ENCODE peak calls at places on chromosomes 3 and 15, in six cellular contexts. One of them, this sample, is unnamed.

GRCh38 chr15:66269326-66270090 is 16.0 kb upstream of the MEGF11 start:
- DNase-seq in lower leg skin: no peak
- DNase-seq in AG10803: peak; percentile 52
- DNase-seq in brain microvascular endothelial cell: peak; percentile 61
- DNase-seq in epithelial cell of proximal tubule: peak; percentile 51
- DNase-seq in psoas muscle: no peak
- DNase-seq in this sample: no peak

GRCh38 chr15:38093931-38094330 is 158.7 kb upstream of the SPRED1 start:
- DNase-seq in lower leg skin: no peak
- DNase-seq in AG10803: no peak
- DNase-seq in brain microvascular endothelial cell: no peak
- DNase-seq in epithelial cell of proximal tubule: no peak
- DNase-seq in psoas muscle: no peak
- DNase-seq in this sample: no peak

GRCh38 chr3:21893250-21893649 is 142.2 kb upstream of the ZNF385D start:
- DNase-seq in lower leg skin: no peak
- DNase-seq in AG10803: peak; percentile 47
- DNase-seq in brain microvascular endothelial cell: peak; percentile 36
- DNase-seq in epithelial cell of proximal tubule: no peak
- DNase-seq in psoas muscle: no peak
- DNase-seq in this sample: no peak

GRCh38 chr3:140050977-140051957 is 116.3 kb downstream of the CLSTN2 start:
- DNase-seq in lower leg skin: no peak
- DNase-seq in AG10803: no peak
- DNase-seq in brain microvascular endothelial cell: no peak
- DNase-seq in epithelial cell of proximal tubule: no peak
- DNase-seq in psoas muscle: no peak
- DNase-seq in this sample: no peak

GRCh38 chr15:83654379-83655236 is 685 bp downstream of the ADAMTSL3 start:
- DNase-seq in lower leg skin: no peak
- DNase-seq in AG10803: no peak
- DNase-seq in brain microvascular endothelial cell: no peak
- DNase-seq in epithelial cell of proximal tubule: no peak
- DNase-seq in psoas muscle: peak; percentile 72
- DNase-seq in this sample: no peak

GRCh38 chr15:25712961-25713355 is 150.2 kb downstream of the ATP10A start:
- DNase-seq in lower leg skin: no peak
- DNase-seq in AG10803: no peak
- DNase-seq in brain microvascular endothelial cell: no peak
- DNase-seq in epithelial cell of proximal tubule: no peak
- DNase-seq in psoas muscle: no peak
- DNase-seq in this sample: no peak

GRCh38 chr15:48442011-48442410 is 110.8 kb downstream of the DUT start:
- DNase-seq in lower leg skin: no peak
- DNase-seq in AG10803: no peak
- DNase-seq in brain microvascular endothelial cell: no peak
- DNase-seq in epithelial cell of proximal tubule: no peak
- DNase-seq in psoas muscle: no peak
- DNase-seq in this sample: no peak

GRCh38 chr15:52780172-52780980 is 9.8 kb downstream of the ONECUT1 start:
- DNase-seq in lower leg skin: no peak
- DNase-seq in AG10803: peak; percentile 40
- DNase-seq in brain microvascular endothelial cell: peak; percentile 52
- DNase-seq in epithelial cell of proximal tubule: no peak
- DNase-seq in psoas muscle: peak; percentile 76
- DNase-seq in this sample: peak; percentile 64

GRCh38 chr3:131386429-131386926 is 4.9 kb downstream of the NUDT16 start:
- DNase-seq in lower leg skin: peak; percentile 93
- DNase-seq in AG10803: peak; percentile 18
- DNase-seq in brain microvascular endothelial cell: no peak
- DNase-seq in epithelial cell of proximal tubule: no peak
- DNase-seq in psoas muscle: peak; percentile 77
- DNase-seq in this sample: no peak

GRCh38 chr3:122350814-122351418 is 25.9 kb downstream of the CSTA start:
- DNase-seq in lower leg skin: peak; percentile 31
- DNase-seq in AG10803: peak; percentile 30
- DNase-seq in brain microvascular endothelial cell: peak; percentile 71
- DNase-seq in epithelial cell of proximal tubule: no peak
- DNase-seq in psoas muscle: no peak
- DNase-seq in this sample: no peak

GRCh38 chr3:182214406-182214805 is 502.7 kb downstream of the SOX2 start:
- DNase-seq in lower leg skin: no peak
- DNase-seq in AG10803: no peak
- DNase-seq in brain microvascular endothelial cell: no peak
- DNase-seq in epithelial cell of proximal tubule: no peak
- DNase-seq in psoas muscle: no peak
- DNase-seq in this sample: no peak

GRCh38 chr3:15260531-15260930 is 54.5 kb downstream of the CAPN7 start:
- DNase-seq in lower leg skin: peak; percentile 77
- DNase-seq in AG10803: no peak
- DNase-seq in brain microvascular endothelial cell: no peak
- DNase-seq in epithelial cell of proximal tubule: no peak
- DNase-seq in psoas muscle: no peak
- DNase-seq in this sample: no peak

GRCh38 chr3:30548605-30549004 is 57.8 kb upstream of the TGFBR2 start:
- DNase-seq in lower leg skin: no peak
- DNase-seq in AG10803: no peak
- DNase-seq in brain microvascular endothelial cell: no peak
- DNase-seq in epithelial cell of proximal tubule: no peak
- DNase-seq in psoas muscle: no peak
- DNase-seq in this sample: no peak

GRCh38 chr3:62203152-62203551 is 170.2 kb downstream of the FEZF2 start:
- DNase-seq in lower leg skin: peak; percentile 68
- DNase-seq in AG10803: no peak
- DNase-seq in brain microvascular endothelial cell: no peak
- DNase-seq in epithelial cell of proximal tubule: no peak
- DNase-seq in psoas muscle: no peak
- DNase-seq in this sample: no peak

GRCh38 chr3:122730240-122730639 is 49.6 kb downstream of the PARP14 start:
- DNase-seq in lower leg skin: no peak
- DNase-seq in AG10803: no peak
- DNase-seq in brain microvascular endothelial cell: no peak
- DNase-seq in epithelial cell of proximal tubule: no peak
- DNase-seq in psoas muscle: no peak
- DNase-seq in this sample: no peak

GRCh38 chr3:134795776-134796312 is 784 bp downstream of the EPHB1 start:
- DNase-seq in lower leg skin: peak; percentile 82
- DNase-seq in AG10803: peak; percentile 52
- DNase-seq in brain microvascular endothelial cell: peak; percentile 10
- DNase-seq in epithelial cell of proximal tubule: no peak
- DNase-seq in psoas muscle: peak; percentile 63
- DNase-seq in this sample: peak; percentile 29

GRCh38 chr3:187987919-187988318 is 166.0 kb upstream of the LPP start:
- DNase-seq in lower leg skin: no peak
- DNase-seq in AG10803: no peak
- DNase-seq in brain microvascular endothelial cell: no peak
- DNase-seq in epithelial cell of proximal tubule: no peak
- DNase-seq in psoas muscle: no peak
- DNase-seq in this sample: no peak

GRCh38 chr3:72487078-72487765 is 361.0 kb downstream of the SHQ1 start:
- DNase-seq in lower leg skin: peak; percentile 96
- DNase-seq in AG10803: peak; percentile 98
- DNase-seq in brain microvascular endothelial cell: peak; percentile 79
- DNase-seq in epithelial cell of proximal tubule: peak; percentile 66
- DNase-seq in psoas muscle: peak; percentile 87
- DNase-seq in this sample: peak; percentile 54

GRCh38 chr15:78065973-78066946 is 11.3 kb downstream of the TBC1D2B start:
- DNase-seq in lower leg skin: peak; percentile 62
- DNase-seq in AG10803: peak; percentile 60
- DNase-seq in brain microvascular endothelial cell: no peak
- DNase-seq in epithelial cell of proximal tubule: no peak
- DNase-seq in psoas muscle: no peak
- DNase-seq in this sample: peak; percentile 63

GRCh38 chr15:71396536-71397125 is 281.4 kb downstream of the THSD4 start:
- DNase-seq in lower leg skin: no peak
- DNase-seq in AG10803: no peak
- DNase-seq in brain microvascular endothelial cell: no peak
- DNase-seq in epithelial cell of proximal tubule: no peak
- DNase-seq in psoas muscle: no peak
- DNase-seq in this sample: no peak

GRCh38 chr3:86793786-86794185 is 197.2 kb downstream of the VGLL3 start:
- DNase-seq in lower leg skin: no peak
- DNase-seq in AG10803: peak; percentile 96
- DNase-seq in brain microvascular endothelial cell: peak; percentile 88
- DNase-seq in epithelial cell of proximal tubule: peak; percentile 87
- DNase-seq in psoas muscle: no peak
- DNase-seq in this sample: no peak

GRCh38 chr3:16253601-16254000 is 11.1 kb downstream of the DPH3 start:
- DNase-seq in lower leg skin: no peak
- DNase-seq in AG10803: peak; percentile 62
- DNase-seq in brain microvascular endothelial cell: no peak
- DNase-seq in epithelial cell of proximal tubule: no peak
- DNase-seq in psoas muscle: peak; percentile 85
- DNase-seq in this sample: no peak

GRCh38 chr15:58475573-58476524 is 44.1 kb downstream of the LIPC start:
- DNase-seq in lower leg skin: no peak
- DNase-seq in AG10803: peak; percentile 97
- DNase-seq in brain microvascular endothelial cell: no peak
- DNase-seq in epithelial cell of proximal tubule: peak; percentile 96
- DNase-seq in psoas muscle: no peak
- DNase-seq in this sample: no peak

GRCh38 chr3:149353581-149354184 is 20.2 kb upstream of the TM4SF18 start:
- DNase-seq in lower leg skin: no peak
- DNase-seq in AG10803: no peak
- DNase-seq in brain microvascular endothelial cell: no peak
- DNase-seq in epithelial cell of proximal tubule: no peak
- DNase-seq in psoas muscle: no peak
- DNase-seq in this sample: no peak

GRCh38 chr3:158127250-158128219 is 17.6 kb downstream of the RSRC1 start:
- DNase-seq in lower leg skin: no peak
- DNase-seq in AG10803: peak; percentile 5
- DNase-seq in brain microvascular endothelial cell: peak; percentile 43
- DNase-seq in epithelial cell of proximal tubule: no peak
- DNase-seq in psoas muscle: no peak
- DNase-seq in this sample: no peak

GRCh38 chr3:46999516-47000197 is 20.2 kb downstream of the NBEAL2 start:
- DNase-seq in lower leg skin: no peak
- DNase-seq in AG10803: no peak
- DNase-seq in brain microvascular endothelial cell: no peak
- DNase-seq in epithelial cell of proximal tubule: no peak
- DNase-seq in psoas muscle: no peak
- DNase-seq in this sample: no peak

DNA sequence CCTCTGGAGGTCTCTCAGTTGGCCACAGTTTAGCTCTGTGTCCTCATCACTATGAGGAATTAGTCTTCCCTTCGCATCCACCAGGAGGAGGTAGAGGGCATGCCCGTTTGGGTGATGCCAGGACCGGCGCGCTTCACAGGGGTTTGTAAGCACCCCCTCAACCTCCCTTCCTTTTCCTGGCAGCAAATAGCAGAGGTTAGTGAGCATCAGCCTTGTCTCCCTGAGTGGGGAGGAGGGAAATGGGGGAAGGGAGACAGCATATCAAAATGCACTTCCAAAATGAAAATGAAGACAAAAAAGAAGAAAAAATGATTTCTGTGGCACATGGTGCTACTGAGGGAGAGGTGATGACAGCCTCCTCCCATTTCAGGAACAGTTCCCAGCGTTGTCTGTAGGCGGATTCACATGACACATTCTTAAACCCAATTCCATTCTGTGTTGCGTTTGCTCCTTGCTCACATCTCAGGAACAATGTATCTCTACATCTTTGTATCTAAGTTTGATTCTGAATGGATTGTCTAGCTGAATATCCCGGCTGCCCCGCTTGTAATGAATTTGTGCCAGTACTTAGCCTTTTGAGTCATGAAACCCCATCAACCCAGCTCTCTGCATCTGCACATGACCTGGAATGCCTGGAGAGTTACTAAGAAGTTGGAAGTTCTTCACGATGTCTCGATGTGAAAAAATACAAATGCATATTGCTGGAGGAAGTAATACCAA is 45.1 kb downstream of the TYRO3 start:
- DNase-seq in lower leg skin: peak; percentile 91
- DNase-seq in AG10803: peak; percentile 89
- DNase-seq in brain microvascular endothelial cell: peak; percentile 73
- DNase-seq in epithelial cell of proximal tubule: peak; percentile 25
- DNase-seq in psoas muscle: peak; percentile 65
- DNase-seq in this sample: peak; percentile 65
- TF ChIP-seq CTCF in lower leg skin: peak; percentile 17
- TF ChIP-seq CTCF in AG10803: peak; percentile 89
- TF ChIP-seq CTCF in brain microvascular endothelial cell: peak; percentile 90
- TF ChIP-seq CTCF in epithelial cell of proximal tubule: peak; percentile 91
- TF ChIP-seq CTCF in psoas muscle: peak; percentile 72
- TF ChIP-seq CTCF in this sample: peak; percentile 56

DNA sequence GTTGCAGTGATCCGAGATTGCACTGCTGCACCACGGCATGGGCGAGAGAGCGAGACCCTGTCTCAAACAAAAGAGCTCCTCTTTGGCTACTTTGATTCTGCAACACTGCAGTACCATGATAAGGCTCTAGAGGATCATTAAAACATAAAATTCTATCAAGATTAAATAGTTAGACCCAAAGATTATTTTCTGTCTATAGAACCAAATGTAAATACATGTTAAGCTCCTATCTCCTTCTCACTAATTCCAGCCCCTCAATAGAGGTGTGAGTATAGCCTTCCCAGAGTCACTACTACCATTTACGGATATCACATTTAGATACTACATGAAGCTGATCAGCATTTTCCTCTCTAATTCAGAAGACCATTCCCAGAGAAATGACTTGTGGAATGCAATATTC is 4.3 kb upstream of the MUC13 start:
- DNase-seq in lower leg skin: no peak
- DNase-seq in AG10803: no peak
- DNase-seq in brain microvascular endothelial cell: no peak
- DNase-seq in epithelial cell of proximal tubule: no peak
- DNase-seq in psoas muscle: no peak
- DNase-seq in this sample: no peak
- TF ChIP-seq CTCF in lower leg skin: no peak
- TF ChIP-seq CTCF in AG10803: no peak
- TF ChIP-seq CTCF in brain microvascular endothelial cell: peak; percentile 1
- TF ChIP-seq CTCF in epithelial cell of proximal tubule: no peak
- TF ChIP-seq CTCF in psoas muscle: no peak
- TF ChIP-seq CTCF in this sample: no peak

DNA sequence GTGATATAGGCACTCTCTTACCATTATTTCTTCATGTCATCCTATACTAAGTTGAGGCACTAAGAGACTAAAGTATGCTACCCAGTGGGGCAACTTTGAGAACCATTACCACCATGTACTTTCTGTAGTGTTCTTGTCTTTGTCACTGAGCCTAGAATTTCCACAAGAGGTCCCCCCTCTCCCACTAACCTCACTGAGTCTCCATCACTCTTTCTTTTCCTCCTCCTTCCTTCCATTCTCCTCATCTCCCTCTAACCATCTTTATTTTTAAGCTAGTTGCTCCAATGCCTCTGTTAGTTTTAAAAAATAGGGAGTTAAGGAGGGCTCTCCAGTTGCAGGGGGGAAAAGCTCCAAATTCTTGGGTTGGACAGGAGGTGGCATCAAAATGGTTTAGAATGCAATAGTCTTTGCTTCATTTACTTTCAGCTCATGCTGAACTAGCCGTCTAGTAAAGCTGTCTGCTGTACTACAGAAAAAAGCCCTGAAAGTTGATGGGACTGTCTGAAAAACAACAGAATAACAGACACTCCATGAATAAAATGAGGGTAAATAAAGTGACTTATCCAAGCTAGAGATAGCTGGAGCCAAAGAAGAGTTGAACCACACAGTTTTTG is 85.1 kb upstream of the MYRIP start:
- DNase-seq in lower leg skin: no peak
- DNase-seq in AG10803: no peak
- DNase-seq in brain microvascular endothelial cell: no peak
- DNase-seq in epithelial cell of proximal tubule: no peak
- DNase-seq in psoas muscle: no peak
- DNase-seq in this sample: no peak
- TF ChIP-seq CTCF in lower leg skin: no peak
- TF ChIP-seq CTCF in AG10803: peak; percentile 38
- TF ChIP-seq CTCF in brain microvascular endothelial cell: no peak
- TF ChIP-seq CTCF in epithelial cell of proximal tubule: peak; percentile 71
- TF ChIP-seq CTCF in psoas muscle: peak; percentile 45
- TF ChIP-seq CTCF in this sample: no peak

GRCh38 chr3:66493464-66494099 is 7.2 kb downstream of the LRIG1 start:
- DNase-seq in lower leg skin: no peak
- DNase-seq in AG10803: no peak
- DNase-seq in brain microvascular endothelial cell: no peak
- DNase-seq in epithelial cell of proximal tubule: no peak
- DNase-seq in psoas muscle: no peak
- DNase-seq in this sample: no peak
- TF ChIP-seq CTCF in lower leg skin: no peak
- TF ChIP-seq CTCF in AG10803: no peak
- TF ChIP-seq CTCF in brain microvascular endothelial cell: no peak
- TF ChIP-seq CTCF in epithelial cell of proximal tubule: no peak
- TF ChIP-seq CTCF in psoas muscle: no peak
- TF ChIP-seq CTCF in this sample: no peak

This sample was measured in GM13976.